ENCODE peak calls at places on chromosomes 2 and 18, in eight cellular contexts. L is lung; Z is AG04449; M is fibroblast of pulmonary artery; R is CD8-positive, alpha-beta T cell; V is cardiac fibroblast; G is neural progenitor cell; B is fibroblast of the aortic adventitia. E is an unnamed sample.

GRCh38 chr2:2097549-2097948 is 233.5 kb downstream of the MYT1L start:
- DNase-seq in L (no peak), Z (no peak), M (no peak), R (no peak), V (no peak), G (no peak), B (no peak), E (no peak)

GRCh38 chr2:118186110-118186857 is 98.0 kb downstream of the INSIG2 start:
- DNase-seq in L (peak; percentile 80), Z (peak; percentile 17), M (peak; percentile 76), R (peak; percentile 88), V (peak; percentile 85), G (peak; percentile 91), B (peak; percentile 86), E (peak; percentile 85)

GRCh38 chr2:44524347-44524926 is 162.7 kb downstream of the CAMKMT start:
- DNase-seq in L (no peak), Z (no peak), M (no peak), R (no peak), V (no peak), G (no peak), B (no peak), E (no peak)

GRCh38 chr2:139790807-139791206 is 1010.6 kb upstream of the NXPH2 start:
- DNase-seq in L (no peak), Z (no peak), M (peak; percentile 62), R (no peak), V (peak; percentile 51), G (no peak), B (peak; percentile 28), E (peak; percentile 51)

GRCh38 chr2:79369127-79369526 is 143.7 kb upstream of the CTNNA2 start:
- DNase-seq in L (no peak), Z (no peak), M (no peak), R (no peak), V (no peak), G (peak; percentile 11), B (no peak), E (no peak)

GRCh38 chr2:65377556-65378307 is 54.7 kb downstream of the SPRED2 start:
- DNase-seq in L (no peak), Z (peak; percentile 24), M (peak; percentile 83), R (no peak), V (peak; percentile 76), G (no peak), B (peak; percentile 69), E (peak; percentile 75)

GRCh38 chr2:236352761-236353593 is 88.8 kb upstream of the ASB18 start:
- DNase-seq in L (no peak), Z (no peak), M (peak; percentile 48), R (peak; percentile 41), V (peak; percentile 41), G (peak; percentile 49), B (peak; percentile 57), E (peak; percentile 33)

GRCh38 chr2:112669667-112670066 is 23.9 kb downstream of the SLC20A1 start:
- DNase-seq in L (no peak), Z (no peak), M (no peak), R (no peak), V (no peak), G (no peak), B (no peak), E (no peak)

GRCh38 chr2:190627881-190628412 is 20.9 kb upstream of the NAB1 start:
- DNase-seq in L (no peak), Z (no peak), M (peak; percentile 42), R (peak; percentile 29), V (peak; percentile 50), G (peak; percentile 46), B (no peak), E (peak; percentile 13)

GRCh38 chr2:229636568-229636967 is 77.8 kb downstream of the DNER start:
- DNase-seq in L (no peak), Z (no peak), M (no peak), R (no peak), V (no peak), G (no peak), B (no peak), E (no peak)

GRCh38 chr2:10521356-10521755 is 73.2 kb upstream of the ODC1 start:
- DNase-seq in L (no peak), Z (no peak), M (no peak), R (no peak), V (no peak), G (no peak), B (no peak), E (no peak)

GRCh38 chr2:213235741-213236140 is 48.5 kb upstream of the SPAG16 start:
- DNase-seq in L (no peak), Z (no peak), M (no peak), R (no peak), V (no peak), G (no peak), B (no peak), E (no peak)

GRCh38 chr2:39938035-39938835 is 159.2 kb upstream of the THUMPD2 start:
- DNase-seq in L (no peak), Z (peak; percentile 97), M (peak; percentile 39), R (no peak), V (no peak), G (no peak), B (peak; percentile 66), E (peak; percentile 93)

DNA sequence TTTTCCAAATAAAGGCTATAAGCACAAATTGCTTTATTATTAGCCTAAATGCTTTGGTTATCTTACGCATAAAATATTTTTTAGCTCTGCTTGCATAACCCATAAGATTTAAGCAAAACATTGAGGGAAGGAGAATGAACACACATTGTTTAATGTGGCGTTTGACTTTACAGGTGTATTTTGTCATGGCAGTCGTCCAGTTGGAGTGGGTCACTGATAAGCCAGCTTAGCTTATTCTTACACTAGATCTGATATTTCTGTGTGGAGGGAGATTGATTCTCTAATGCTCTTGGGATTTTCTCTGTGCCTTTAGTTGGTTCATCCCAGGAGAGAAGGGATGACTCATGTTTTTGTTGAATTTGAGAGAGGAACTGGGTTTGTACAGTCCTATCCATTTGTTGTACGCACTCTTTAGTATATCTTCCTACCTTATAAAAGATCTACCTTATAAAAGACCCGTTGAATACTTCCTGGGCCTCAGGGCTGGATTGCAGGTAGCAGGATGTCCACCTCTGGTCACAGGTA is 47.5 kb upstream of the ACYP2 start:
- DNase-seq in L (no peak), Z (no peak), M (no peak), R (no peak), V (no peak), G (no peak), B (no peak), E (no peak)
- TF ChIP-seq CTCF in L (no peak), Z (no peak), M (no peak), R (no peak), V (no peak), G (no peak), B (no peak), E (no peak)

GRCh38 chr2:54638103-54638502 is 85.4 kb upstream of the EML6 start:
- DNase-seq in L (no peak), Z (no peak), M (no peak), R (no peak), V (no peak), G (no peak), B (no peak), E (no peak)
- H3K4me3 ChIP-seq in L (no peak overlapping the region), Z (no peak overlapping the region), M (no peak overlapping the region), R (no peak overlapping the region), V (no peak overlapping the region), G (no peak overlapping the region), B (no peak overlapping the region), E (no peak overlapping the region)

DNA sequence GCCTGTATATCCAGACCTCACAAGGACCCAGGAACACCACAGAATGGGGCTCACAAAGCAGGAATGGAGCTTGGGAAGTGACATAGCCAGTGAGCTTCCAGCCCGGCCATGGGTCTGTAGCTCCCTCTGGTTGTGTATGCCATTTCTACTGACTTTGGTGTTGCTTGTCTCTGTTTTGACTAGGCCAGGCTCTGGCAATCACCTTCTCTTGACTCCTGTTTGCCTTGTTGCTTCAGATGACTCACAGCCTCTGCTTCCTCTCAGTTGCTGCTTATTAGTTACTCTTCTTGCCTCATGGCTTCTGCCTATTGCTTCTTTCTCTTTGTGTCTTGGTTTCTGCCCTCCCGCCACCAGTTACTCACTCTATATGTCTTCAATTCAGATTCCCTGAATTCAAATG is 15.8 kb upstream of the IER3IP1 start:
- DNase-seq in L (no peak), Z (no peak), M (peak; percentile 43), R (no peak), V (peak; percentile 16), G (no peak), B (peak; percentile 9), E (no peak)
- TF ChIP-seq CTCF in L (no peak), Z (no peak), M (no peak), R (no peak), V (no peak), G (no peak), B (no peak), E (no peak)

GRCh38 chr2:172102159-172102857 is 392 bp downstream of the DLX2 start:
- DNase-seq in L (no peak), Z (no peak), M (peak; percentile 60), R (no peak), V (no peak), G (no peak), B (peak; percentile 63), E (no peak)
- H3K4me3 ChIP-seq in L (peak overlapping the region; percentile 1), Z (peak overlapping the region; percentile 81), M (peak overlapping the region; percentile 65), R (peak overlapping the region; percentile 44), V (peak overlapping the region; percentile 61), G (peak overlapping the region; percentile 54), B (peak overlapping the region; percentile 77), E (peak overlapping the region; percentile 51)

GRCh38 chr2:104388296-104388695 is 465.6 kb upstream of the POU3F3 start:
- DNase-seq in L (no peak), Z (no peak), M (no peak), R (no peak), V (no peak), G (no peak), B (no peak), E (no peak)
- TF ChIP-seq CTCF in L (no peak), Z (no peak), M (no peak), R (no peak), V (no peak), G (no peak), B (no peak), E (no peak)

GRCh38 chr18:13382990-13383821 is 164.6 kb downstream of the LDLRAD4 start:
- DNase-seq in L (no peak), Z (no peak), M (no peak), R (no peak), V (no peak), G (no peak), B (no peak), E (no peak)

GRCh38 chr18:13381907-13382682 is 163.5 kb downstream of the LDLRAD4 start:
- DNase-seq in L (peak; percentile 58), Z (no peak), M (peak; percentile 76), R (peak; percentile 43), V (peak; percentile 78), G (no peak), B (peak; percentile 62), E (peak; percentile 76)

GRCh38 chr18:13381331-13381730 is 162.8 kb downstream of the LDLRAD4 start:
- DNase-seq in L (no peak), Z (no peak), M (no peak), R (no peak), V (peak; percentile 3), G (no peak), B (no peak), E (no peak)

GRCh38 chr18:13380671-13381070 is 162.1 kb downstream of the LDLRAD4 start:
- DNase-seq in L (no peak), Z (no peak), M (no peak), R (no peak), V (no peak), G (no peak), B (no peak), E (peak; percentile 67)

DNA sequence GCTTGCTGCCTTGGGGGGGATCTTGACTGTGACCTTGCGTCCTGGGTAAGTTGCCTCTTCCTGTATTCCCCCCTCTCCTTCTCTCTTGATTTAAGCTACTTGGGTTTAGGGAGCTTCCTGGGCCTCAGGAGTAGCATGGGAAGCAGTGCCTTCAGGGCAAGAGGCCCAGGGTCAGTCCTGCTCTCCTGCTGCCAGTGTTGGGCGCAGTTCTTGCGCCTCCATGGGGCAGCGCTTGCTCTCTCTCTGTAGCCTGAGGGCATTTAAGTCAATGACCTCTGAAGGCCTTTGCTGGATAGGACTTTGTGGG is 164.1 kb downstream of the LDLRAD4 start:
- DNase-seq in L (no peak), Z (no peak), M (no peak), R (no peak), V (no peak), G (no peak), B (no peak), E (no peak)
- H3K4me3 ChIP-seq in L (no peak overlapping the region), Z (no peak overlapping the region), M (no peak overlapping the region), R (peak overlapping the region; percentile 57), V (no peak overlapping the region), G (no peak overlapping the region), B (no peak overlapping the region), E (no peak overlapping the region)

E was measured in astrocyte of the spinal cord.